ENCODE peak calls at places on chromosomes 13 and 19, in nine cellular contexts. S is GM12864, C is adrenal gland, R is endodermal cell, E is kidney epithelial cell, V is fibroblast of the aortic adventitia, T is upper lobe of right lung, Q is tibial artery, X is pancreas. J is an unnamed sample.

GRCh38 chr13:100597253-100597652 is 8.7 kb upstream of the GGACT start:
- DNase-seq in S (no peak), Q (no peak), T (no peak), C (no peak), R (no peak), E (no peak), X (no peak), V (no peak), J (no peak)

GRCh38 chr13:97119899-97120745 is 102.0 kb upstream of the MBNL2 start:
- DNase-seq in E (no peak), C (no peak), T (no peak), V (peak; percentile 17), X (no peak), Q (no peak), R (no peak), S (no peak), J (no peak)

GRCh38 chr19:38917921-38918491 is 6.0 kb upstream of the CCER2 start:
- DNase-seq in R (no peak), C (no peak), S (no peak), V (no peak), T (no peak), E (no peak), Q (peak; percentile 49), X (no peak), J (no peak)

GRCh38 chr13:61253105-61253877 is 162.4 kb downstream of the PCDH20 start:
- DNase-seq in S (no peak), Q (no peak), V (no peak), E (no peak), T (no peak), R (no peak), X (no peak), C (no peak), J (no peak)

GRCh38 chr13:51262501-51263211 is 40.5 kb downstream of the FAM124A start:
- DNase-seq in Q (no peak), C (no peak), R (no peak), X (no peak), T (no peak), V (no peak), S (no peak), E (no peak), J (no peak)

GRCh38 chr13:27826379-27827353 is 34.4 kb downstream of the GSX1 start:
- DNase-seq in T (peak; percentile 90), C (peak; percentile 78), V (peak; percentile 88), Q (peak; percentile 85), X (peak; percentile 76), R (peak; percentile 96), E (peak; percentile 19), S (peak; percentile 15), J (peak; percentile 77)

GRCh38 chr19:39109641-39110040 is 15.9 kb upstream of the PAK4 start:
- DNase-seq in X (no peak), S (no peak), C (no peak), E (no peak), Q (no peak), R (no peak), T (no peak), V (no peak), J (no peak)

GRCh38 chr19:41848666-41849065 is 3.8 kb downstream of the DMRTC2 start:
- DNase-seq in T (peak; percentile 32), V (no peak), Q (no peak), X (no peak), S (no peak), C (no peak), E (no peak), R (no peak), J (no peak)

GRCh38 chr13:33968520-33969507 is 150.9 kb downstream of the RFC3 start:
- DNase-seq in X (no peak), Q (no peak), C (no peak), T (no peak), S (no peak), R (no peak), V (no peak), E (no peak), J (no peak)

GRCh38 chr19:46967578-46968018 is 52.0 kb upstream of the NPAS1 start:
- DNase-seq in T (peak; percentile 72), Q (no peak), E (no peak), V (peak; percentile 54), C (peak; percentile 51), S (no peak), X (no peak), R (no peak), J (no peak)

GRCh38 chr19:41646589-41647204 is 19.8 kb upstream of the CEACAM4 start:
- DNase-seq in V (peak; percentile 2), C (no peak), Q (no peak), X (no peak), R (peak; percentile 76), T (peak; percentile 82), S (no peak), E (no peak), J (no peak)

GRCh38 chr13:26629260-26629659 is 71.8 kb downstream of the WASF3 start:
- DNase-seq in R (peak; percentile 64), T (no peak), V (no peak), S (no peak), Q (no peak), C (no peak), X (no peak), E (no peak), J (no peak)

GRCh38 chr13:57128909-57129308 is 11.8 kb upstream of the PRR20A start:
- DNase-seq in C (no peak), S (no peak), V (no peak), E (no peak), R (peak; percentile 55), X (no peak), Q (no peak), T (no peak), J (no peak)

GRCh38 chr13:73138276-73138950 is 79.6 kb downstream of the KLF5 start:
- DNase-seq in Q (no peak), E (no peak), S (no peak), R (no peak), X (no peak), V (peak; percentile 40), T (no peak), C (no peak), J (no peak)

GRCh38 chr13:96662036-96662435 is 332.2 kb downstream of the OXGR1 start:
- DNase-seq in E (no peak), Q (no peak), T (no peak), X (no peak), S (no peak), R (no peak), V (peak; percentile 28), C (no peak), J (no peak)

GRCh38 chr19:15631817-15632216 is 8.9 kb upstream of the CYP4F3 start:
- DNase-seq in C (no peak), Q (no peak), R (peak; percentile 83), V (no peak), X (no peak), S (no peak), T (no peak), E (no peak), J (no peak)

GRCh38 chr19:1070576-1070930 is 3.6 kb downstream of the ARHGAP45 start:
- DNase-seq in X (no peak), R (peak; percentile 82), C (no peak), E (no peak), V (no peak), S (no peak), T (no peak), Q (no peak), J (no peak)

GRCh38 chr13:63864171-63864902 is 2448.7 kb upstream of the PCDH20 start:
- DNase-seq in V (peak; percentile 2), X (no peak), T (no peak), Q (no peak), C (no peak), R (no peak), S (no peak), E (no peak), J (no peak)

GRCh38 chr13:112959701-112960542 is 9.1 kb upstream of the MCF2L start:
- DNase-seq in S (no peak), X (no peak), V (no peak), R (peak; percentile 39), T (peak; percentile 56), E (no peak), C (no peak), Q (peak; percentile 53), J (no peak)

GRCh38 chr19:13303381-13304129 is 153.3 kb downstream of the IER2 start:
- DNase-seq in S (no peak), R (no peak), T (no peak), E (no peak), X (no peak), Q (no peak), C (no peak), V (no peak), J (no peak)

GRCh38 chr13:108200781-108201398 is 14.4 kb downstream of the LIG4 start:
- DNase-seq in S (no peak), X (no peak), V (no peak), E (peak; percentile 26), Q (no peak), C (no peak), T (no peak), R (no peak), J (no peak)

GRCh38 chr19:28523619-28524018 is 689.3 kb downstream of the UQCRFS1 start:
- DNase-seq in X (no peak), T (no peak), V (no peak), S (no peak), E (no peak), Q (no peak), R (no peak), C (no peak), J (no peak)

DNA sequence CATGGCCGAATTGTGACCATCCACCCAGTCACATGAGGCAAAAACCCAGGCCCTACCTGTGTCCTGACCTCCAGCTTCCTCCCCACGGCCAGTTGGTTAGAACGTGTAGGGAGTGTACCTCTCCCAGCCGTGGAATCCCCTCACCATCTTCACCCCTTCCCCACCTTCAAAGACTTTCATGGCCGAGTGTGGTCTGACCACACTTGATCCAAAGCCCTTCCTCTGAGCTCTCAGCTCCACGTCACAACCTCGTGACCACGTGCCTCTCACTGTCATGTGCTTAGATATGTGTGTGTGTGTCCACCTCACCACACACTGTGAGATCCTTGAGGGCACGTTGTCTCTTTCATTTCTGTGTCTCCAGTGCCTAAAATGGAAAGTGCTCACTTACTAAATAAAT is 48.6 kb upstream of the UBE2L5 start:
- DNase-seq in S (peak; percentile 59), T (no peak), R (no peak), X (no peak), C (no peak), V (no peak), E (no peak), Q (peak; percentile 46), J (no peak)
- H3K4me3 ChIP-seq in S (peak overlapping the region; percentile 30), T (no peak overlapping the region), R (no peak overlapping the region), X (no peak overlapping the region), C (no peak overlapping the region), V (no peak overlapping the region), E (no peak overlapping the region), Q (no peak overlapping the region), J (no peak overlapping the region)

GRCh38 chr19:10820173-10820572 is 15.8 kb downstream of the TMED1 start:
- DNase-seq in V (no peak), E (no peak), X (no peak), T (no peak), C (no peak), S (no peak), R (peak; percentile 63), Q (no peak), J (no peak)
- TF ChIP-seq CTCF in V (peak; percentile 21), E (peak; percentile 42), X (no peak), T (no peak), C (no peak), S (peak; percentile 48), R (peak; percentile 68), Q (no peak), J (peak; percentile 28)

GRCh38 chr13:59230484-59231264 is 933.1 kb downstream of the DIAPH3 start:
- DNase-seq in R (no peak), V (no peak), E (no peak), S (no peak), C (no peak), T (no peak), Q (no peak), X (no peak), J (no peak)
- H3K4me3 ChIP-seq in R (no peak overlapping the region), V (no peak overlapping the region), E (no peak overlapping the region), S (no peak overlapping the region), C (no peak overlapping the region), T (no peak overlapping the region), Q (no peak overlapping the region), X (no peak overlapping the region), J (no peak overlapping the region)

GRCh38 chr19:2333807-2334211 is 5.3 kb downstream of the SPPL2B start:
- DNase-seq in R (no peak), V (no peak), S (no peak), X (no peak), E (no peak), Q (no peak), T (no peak), C (no peak), J (no peak)
- TF ChIP-seq CTCF in R (peak; percentile 56), V (no peak), S (peak; percentile 18), X (no peak), E (no peak), Q (no peak), T (no peak), C (no peak), J (no peak)